ENCODE peak calls at places on chromosomes 3 and 15, in four cellular contexts. H is RWPE1, Z is IMR-90, V is KG1. C is an unnamed sample.

GRCh38 chr15:73002509-73002908 is 49.8 kb upstream of the NEO1 start:
- DNase-seq in Z (peak; percentile 97), H (no peak), V (no peak), C (no peak)

GRCh38 chr3:13388816-13389215 is 31.3 kb downstream of the NUP210 start:
- DNase-seq in H (no peak), V (no peak), Z (no peak), C (no peak)

GRCh38 chr3:40476478-40477470 is at the start of gene ZNF619:
- DNase-seq in Z (peak; percentile 73), H (peak; percentile 62), V (peak; percentile 59), C (no peak)

GRCh38 chr3:145243875-145244274 is 917.1 kb downstream of the PLOD2 start:
- DNase-seq in Z (peak; percentile 53), V (no peak), H (no peak), C (no peak)

GRCh38 chr3:73883497-73883896 is 258.8 kb upstream of the PDZRN3 start:
- DNase-seq in V (no peak), H (no peak), Z (no peak), C (no peak)

GRCh38 chr3:46878796-46879436 is 1.4 kb downstream of the PTH1R start:
- DNase-seq in Z (no peak), V (no peak), H (no peak), C (no peak)

GRCh38 chr3:149382091-149382467 is 4.6 kb upstream of the TM4SF1 start:
- DNase-seq in H (no peak), Z (peak; percentile 96), V (no peak), C (no peak)

GRCh38 chr3:100634493-100635272 is 25.3 kb downstream of the ADGRG7 start:
- DNase-seq in V (no peak), H (peak; percentile 66), Z (peak; percentile 6), C (no peak)

C was measured in DMS 273 treated with DMSO at 0.1 percent for 48 hours.